ENCODE peak calls at places on chromosome 5, in four cellular contexts. H is upper lobe of right lung, P is body of pancreas, J is brain microvascular endothelial cell. X is an unnamed sample.

GRCh38 chr5:74105126-74105780 is 479.3 kb downstream of the ARHGEF28 start:
- DNase-seq in J (no peak), H (no peak), P (peak), X (no peak)

GRCh38 chr5:166401391-166401790 is 1890.1 kb upstream of the WWC1 start:
- DNase-seq in J (no peak), P (no peak), H (no peak), X (no peak)

GRCh38 chr5:79464695-79465332 is 49.1 kb downstream of the HOMER1 start:
- DNase-seq in P (no peak), H (no peak), J (no peak), X (no peak)

GRCh38 chr5:173412566-173412965 is 84.4 kb upstream of the STC2 start:
- DNase-seq in P (no peak), H (no peak), J (peak), X (no peak)

GRCh38 chr5:142857405-142857804 is 87.2 kb downstream of the ARHGAP26 start:
- DNase-seq in H (no peak), P (no peak), J (no peak), X (no peak)

GRCh38 chr5:14417792-14418765 is 163.5 kb upstream of the OTULINL start:
- DNase-seq in H (no peak), J (peak), P (no peak), X (no peak)

GRCh38 chr5:107546084-107546483 is 124.7 kb downstream of the EFNA5 start:
- DNase-seq in P (no peak), J (no peak), H (no peak), X (no peak)

GRCh38 chr5:91690921-91691320 is 307.8 kb upstream of the ARRDC3 start:
- DNase-seq in J (peak), H (no peak), P (no peak), X (no peak)

GRCh38 chr5:143244000-143244736 is 159.3 kb downstream of the NR3C1 start:
- DNase-seq in J (peak), H (no peak), P (peak), X (peak)

GRCh38 chr5:68431601-68432337 is 216.2 kb downstream of the PIK3R1 start:
- DNase-seq in H (no peak), J (no peak), P (no peak), X (no peak)

GRCh38 chr5:116482394-116482793 is 92.2 kb downstream of the SEMA6A start:
- DNase-seq in J (peak), H (no peak), P (no peak), X (no peak)

GRCh38 chr5:172943283-172943841 is 15.9 kb upstream of the RPL26L1 start:
- DNase-seq in J (peak), P (no peak), H (peak), X (no peak)

GRCh38 chr5:145551714-145552113 is 283.4 kb downstream of the PRELID2 start:
- DNase-seq in H (no peak), J (no peak), P (no peak), X (no peak)

GRCh38 chr5:42951169-42951846 is 88.8 kb downstream of the ANXA2R start:
- DNase-seq in J (peak), H (peak), P (peak), X (peak)

GRCh38 chr5:34500236-34500836 is 155.8 kb upstream of the RAI14 start:
- DNase-seq in J (no peak), P (no peak), H (no peak), X (no peak)

GRCh38 chr5:14251733-14252132 is 108.6 kb downstream of the TRIO start:
- DNase-seq in J (no peak), H (no peak), P (no peak), X (no peak)

GRCh38 chr5:81884871-81885270 is 87.0 kb upstream of the ATG10 start:
- DNase-seq in J (no peak), P (no peak), H (no peak), X (no peak)

GRCh38 chr5:6419340-6419852 is 29.3 kb upstream of the UBE2QL1 start:
- DNase-seq in J (no peak), H (no peak), P (peak), X (no peak)

GRCh38 chr5:77945874-77946273 is 169.7 kb upstream of the TBCA start:
- DNase-seq in J (no peak), H (no peak), P (no peak), X (no peak)

GRCh38 chr5:149714877-149715502 is 15.1 kb upstream of the PPARGC1B start:
- DNase-seq in P (no peak), H (no peak), J (no peak), X (no peak)

GRCh38 chr5:171155621-171156020 is 153.4 kb upstream of the TLX3 start:
- DNase-seq in P (no peak), J (no peak), H (no peak), X (no peak)

GRCh38 chr5:76601470-76601869 is 21.7 kb downstream of the F2RL2 start:
- DNase-seq in H (no peak), J (peak), P (peak), X (no peak)

GRCh38 chr5:108216890-108217289 is 165.0 kb downstream of the FBXL17 start:
- DNase-seq in P (no peak), J (peak), H (no peak), X (no peak)

GRCh38 chr5:140236896-140237598 is 62.1 kb downstream of the CYSTM1 start:
- DNase-seq in P (no peak), H (no peak), J (no peak), X (no peak)

GRCh38 chr5:59745422-59745863 is 148.1 kb downstream of the PDE4D start:
- DNase-seq in J (peak), P (peak), H (no peak), X (peak)

GRCh38 chr5:177134653-177135225 is 1.2 kb downstream of the NSD1 start:
- DNase-seq in P (no peak), H (no peak), J (no peak), X (no peak)

GRCh38 chr5:24547127-24547526 is 97.7 kb downstream of the CDH10 start:
- DNase-seq in H (no peak), J (no peak), P (no peak), X (no peak)

GRCh38 chr5:135156715-135157404 is 122.8 kb upstream of the PITX1 start:
- DNase-seq in H (no peak), P (no peak), J (no peak), X (no peak)

GRCh38 chr5:135867599-135867998 is 28.0 kb downstream of the IL9 start:
- DNase-seq in P (no peak), J (no peak), H (no peak), X (no peak)

GRCh38 chr5:180071418-180072255 is at the start of gene RNF130:
- DNase-seq in P (peak), J (peak), H (peak), X (peak)

GRCh38 chr5:7955476-7955875 is 86.5 kb downstream of the MTRR start:
- DNase-seq in P (no peak), H (no peak), J (no peak), X (no peak)

GRCh38 chr5:114524221-114524620 is 162.4 kb downstream of the KCNN2 start:
- DNase-seq in J (no peak), P (no peak), H (no peak), X (no peak)

GRCh38 chr5:83552275-83552674 is 80.7 kb downstream of the VCAN start:
- DNase-seq in P (no peak), J (no peak), H (no peak), X (no peak)

GRCh38 chr5:131262953-131263541 is 806 bp upstream of the CDC42SE2 start:
- DNase-seq in H (no peak), P (no peak), J (no peak), X (no peak)

GRCh38 chr5:131264453-131265200 is 774 bp downstream of the CDC42SE2 start:
- DNase-seq in J (no peak), H (peak), P (peak), X (peak)

GRCh38 chr5:131268758-131269370 is 5.0 kb downstream of the CDC42SE2 start:
- DNase-seq in H (no peak), J (no peak), P (no peak), X (no peak)

GRCh38 chr5:131263648-131264452 is at the start of gene CDC42SE2:
- DNase-seq in H (peak), P (peak), J (peak), X (peak)

DNA sequence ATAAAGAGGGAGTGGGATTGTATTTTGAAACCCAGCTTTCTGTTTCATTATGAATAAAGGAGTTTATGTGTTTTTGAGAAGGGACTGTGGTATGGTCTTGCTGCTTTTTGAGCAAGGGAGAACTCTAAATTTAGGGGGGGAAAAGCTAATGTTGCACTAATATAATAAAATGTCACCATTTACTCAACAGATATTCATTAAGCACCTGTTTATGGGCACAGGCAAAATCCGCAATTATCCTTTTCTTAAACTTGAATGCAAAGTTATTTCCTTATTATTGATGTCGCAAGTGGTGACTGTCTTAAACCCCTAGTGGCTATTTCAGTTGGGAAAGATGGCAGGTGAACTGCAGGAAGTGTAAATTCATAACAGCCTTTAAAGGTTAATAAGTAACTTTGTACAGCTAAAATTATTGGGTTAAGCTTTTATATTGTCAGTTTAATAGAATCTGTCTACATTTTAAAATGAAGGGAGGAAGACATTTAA is 1.5 kb downstream of the CDC42SE2 start:
- DNase-seq in P (peak), J (no peak), H (no peak), X (no peak)
- H3K4me3 ChIP-seq in P (peak), J (peak), H (peak), X (peak)

GRCh38 chr5:55437452-55437851 is 97.3 kb downstream of the PLPP1 start:
- DNase-seq in H (no peak), P (no peak), J (no peak), X (no peak)
- H3K27ac ChIP-seq in H (peak), P (peak), J (peak), X (peak)

GRCh38 chr5:94627191-94627590 is 8.7 kb downstream of the SLF1 start:
- DNase-seq in P (no peak), J (no peak), H (no peak), X (no peak)

DNA sequence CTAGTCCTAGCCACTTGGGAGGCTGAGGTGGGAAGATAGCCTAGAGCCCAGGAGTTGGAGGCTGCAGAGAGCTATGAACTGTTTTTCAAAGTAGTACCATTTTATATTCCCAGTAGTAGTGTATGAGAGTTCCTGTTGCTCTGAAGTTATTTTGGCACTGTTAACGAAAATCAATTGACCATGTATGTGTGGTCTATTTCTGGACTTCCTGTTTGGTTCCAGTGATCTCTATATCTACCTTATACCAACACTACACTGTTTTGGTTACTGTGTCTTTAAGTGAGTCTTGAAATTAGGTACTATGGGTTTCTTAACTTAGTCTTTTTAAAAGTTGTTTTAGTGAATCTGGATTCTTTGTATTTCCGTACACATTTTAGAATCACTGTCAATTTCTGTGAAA is 13.6 kb downstream of the SLF1 start:
- DNase-seq in J (no peak), P (no peak), H (no peak), X (no peak)
- H3K4me3 ChIP-seq in J (no peak), P (no peak), H (no peak), X (no peak)

GRCh38 chr5:169832845-169833244 is 147.4 kb downstream of the INSYN2B start:
- DNase-seq in P (no peak), H (no peak), J (no peak), X (no peak)
- H3K27ac ChIP-seq in P (no peak), H (no peak), J (no peak), X (no peak)

GRCh38 chr5:147403659-147404640 is 105.9 kb downstream of the DPYSL3 start:
- DNase-seq in P (peak), H (no peak), J (peak), X (peak)

GRCh38 chr5:147407094-147407681 is 102.7 kb downstream of the DPYSL3 start:
- DNase-seq in J (peak), P (no peak), H (no peak), X (peak)

GRCh38 chr5:147400836-147401235 is 109.0 kb downstream of the DPYSL3 start:
- DNase-seq in H (no peak), P (no peak), J (no peak), X (no peak)

GRCh38 chr5:147406636-147407035 is 103.2 kb downstream of the DPYSL3 start:
- DNase-seq in H (no peak), P (no peak), J (no peak), X (no peak)

DNA sequence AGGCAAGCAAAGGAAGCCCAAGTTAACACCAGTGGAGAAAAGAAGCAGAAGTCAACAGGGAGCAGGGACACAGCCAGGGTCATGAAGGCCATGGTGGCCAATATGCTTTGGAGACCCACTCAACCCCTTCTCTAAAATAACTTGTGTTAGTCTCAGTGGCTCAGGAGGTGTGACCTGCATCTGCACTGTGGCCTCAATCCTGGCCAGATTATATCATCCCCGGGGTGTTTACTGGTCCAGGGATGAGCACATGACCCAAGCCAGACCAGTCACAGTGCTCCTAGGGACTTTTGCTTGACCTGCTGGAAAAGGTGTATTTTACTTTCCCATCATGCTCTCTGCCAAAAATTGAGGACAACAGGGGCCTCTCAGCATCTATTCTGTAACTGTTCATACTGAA is 105.2 kb downstream of the DPYSL3 start:
- DNase-seq in P (no peak), J (no peak), H (no peak), X (no peak)
- H3K4me3 ChIP-seq in P (no peak), J (no peak), H (no peak), X (no peak)

DNA sequence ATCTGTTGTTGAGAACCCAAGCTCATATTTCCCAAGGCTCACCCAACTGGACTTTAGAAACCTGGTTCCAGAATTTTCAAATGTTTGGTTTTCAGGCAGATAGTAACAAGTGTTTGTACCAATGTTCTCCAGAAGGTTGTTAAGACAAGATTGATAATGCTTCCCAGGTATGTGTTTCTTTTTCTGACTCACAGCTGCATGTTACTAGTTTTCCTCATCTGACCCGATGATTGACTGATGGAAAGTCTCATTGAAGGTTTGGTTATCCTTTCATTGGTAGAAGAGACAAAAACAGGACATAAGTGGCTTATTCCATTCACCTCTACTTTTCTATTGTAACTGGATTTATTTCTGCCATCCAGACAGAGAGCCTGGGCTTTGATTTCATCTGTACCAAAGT is 10.4 kb downstream of the BASP1 start:
- DNase-seq in H (no peak), J (no peak), P (no peak), X (no peak)
- H3K27ac ChIP-seq in H (no peak), J (no peak), P (no peak), X (peak)

GRCh38 chr5:122286547-122286946 is 25.5 kb upstream of the SNCAIP start:
- DNase-seq in H (no peak), P (no peak), J (no peak), X (no peak)

GRCh38 chr5:122283592-122283991 is 28.4 kb upstream of the SNCAIP start:
- DNase-seq in J (no peak), H (no peak), P (no peak), X (no peak)

GRCh38 chr5:122291000-122291592 is 20.9 kb upstream of the SNCAIP start:
- DNase-seq in H (no peak), J (no peak), P (no peak), X (no peak)

GRCh38 chr5:122292357-122292756 is 19.7 kb upstream of the SNCAIP start:
- DNase-seq in P (no peak), J (no peak), H (no peak), X (no peak)

GRCh38 chr5:122287101-122287500 is 24.9 kb upstream of the SNCAIP start:
- DNase-seq in P (no peak), J (no peak), H (no peak), X (no peak)
- H3K4me3 ChIP-seq in P (no peak), J (no peak), H (no peak), X (no peak)

GRCh38 chr5:41925555-41925946 is 470 bp downstream of the FBXO4 start:
- DNase-seq in J (peak), P (peak), H (no peak), X (peak)

GRCh38 chr5:41924526-41924871 is 582 bp upstream of the FBXO4 start:
- DNase-seq in J (no peak), P (no peak), H (no peak), X (no peak)

GRCh38 chr5:41921874-41922273 is 3.2 kb upstream of the FBXO4 start:
- DNase-seq in H (no peak), J (peak), P (no peak), X (no peak)

GRCh38 chr5:41927604-41928003 is 2.5 kb downstream of the FBXO4 start:
- DNase-seq in H (no peak), J (no peak), P (no peak), X (no peak)

DNA sequence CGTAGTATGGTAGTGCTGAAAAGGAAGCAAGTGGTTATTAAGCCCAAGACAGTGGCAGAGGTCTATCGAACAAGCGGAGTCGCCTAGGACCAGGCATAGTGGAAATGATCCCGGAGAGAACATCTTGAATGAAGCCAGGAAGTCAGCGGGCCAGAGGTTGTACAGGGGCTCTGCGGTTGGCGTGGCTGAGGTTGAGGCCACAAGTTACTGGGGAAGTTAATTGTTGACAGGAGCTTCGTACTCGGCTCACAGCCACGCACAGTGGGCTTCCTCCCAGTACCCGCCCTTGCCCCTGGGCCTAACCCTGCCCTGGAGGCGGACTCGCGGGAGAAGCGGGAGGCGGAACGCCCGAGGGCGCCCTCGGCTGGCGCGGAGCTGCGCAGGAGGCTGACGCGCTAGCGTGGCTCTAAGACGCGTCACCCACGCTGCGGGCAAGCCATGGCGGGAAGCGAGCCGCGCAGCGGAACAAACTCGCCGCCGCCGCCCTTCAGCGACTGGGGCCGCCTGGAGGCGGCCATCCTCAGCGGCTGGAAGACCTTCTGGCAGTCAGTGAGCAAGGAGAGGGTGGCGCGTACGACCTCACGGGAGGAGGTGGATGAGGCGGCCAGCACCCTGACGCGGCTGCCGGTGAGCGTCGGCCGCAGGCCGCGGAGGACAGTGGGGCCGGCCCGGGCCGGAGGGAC is at the start of gene FBXO4:
- DNase-seq in P (peak), J (peak), H (peak), X (peak)
- H3K27ac ChIP-seq in P (peak), J (peak), H (peak), X (peak)

GRCh38 chr5:1493941-1494340 is 29.8 kb downstream of the LPCAT1 start:
- DNase-seq in P (no peak), H (no peak), J (no peak), X (no peak)
- H3K4me3 ChIP-seq in P (no peak), H (no peak), J (no peak), X (no peak)

DNA sequence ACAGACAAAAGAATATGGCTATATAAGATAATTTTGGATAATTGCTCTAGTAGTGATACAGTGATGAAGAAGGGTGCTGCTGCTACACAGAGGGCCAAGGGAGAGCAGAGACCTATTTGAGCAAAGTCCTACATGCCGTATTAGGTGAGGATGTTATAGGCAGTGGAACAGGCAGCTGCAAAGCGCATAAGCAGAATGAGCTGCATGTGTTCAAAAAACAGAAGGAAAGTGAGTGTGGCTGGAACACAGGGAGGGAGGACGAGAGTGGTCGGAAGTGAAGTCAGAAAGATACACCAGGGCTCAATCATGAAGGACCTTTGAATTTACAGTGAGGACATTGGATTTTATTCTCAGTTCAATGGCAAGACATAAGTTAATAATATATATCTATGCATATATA is 35.4 kb downstream of the ITGA2 start:
- DNase-seq in P (no peak), H (no peak), J (no peak), X (no peak)
- H3K27ac ChIP-seq in P (no peak), H (no peak), J (peak), X (no peak)